ENCODE peak calls at places on chromosome 6, in nine cellular contexts. J, H, S, E, R, Z, O, T and P are unnamed samples.

GRCh38 chr6:20826378-20826777 is 292.1 kb downstream of the CDKAL1 start:
- DNase-seq in J (no peak), H (no peak), S (no peak), E (no peak), R (no peak), Z (no peak), O (peak), T (no peak), P (peak)

GRCh38 chr6:92329416-92329815 is 1089.9 kb downstream of the EPHA7 start:
- DNase-seq in J (no peak), H (no peak), S (no peak), E (no peak), R (no peak), Z (no peak), O (no peak), T (no peak), P (no peak)

GRCh38 chr6:43716099-43716498 is 28.5 kb upstream of the MRPS18A start:
- DNase-seq in J (peak), H (no peak), S (no peak), E (peak), R (no peak), Z (no peak), O (peak), T (no peak), P (peak)

GRCh38 chr6:11918021-11918738 is 93.9 kb upstream of the HIVEP1 start:
- DNase-seq in J (no peak), H (no peak), S (no peak), E (no peak), R (no peak), Z (no peak), O (peak), T (no peak), P (no peak)

GRCh38 chr6:46935687-46936086 is 13.9 kb upstream of the ADGRF5 start:
- DNase-seq in J (no peak), H (no peak), S (no peak), E (no peak), R (peak), Z (peak), O (no peak), T (no peak), P (no peak)

GRCh38 chr6:140609956-140610355 is 1235.5 kb upstream of the CITED2 start:
- DNase-seq in J (no peak), H (no peak), S (no peak), E (no peak), R (no peak), Z (no peak), O (no peak), T (no peak), P (no peak)

GRCh38 chr6:35417979-35418661 is 34.0 kb upstream of the FANCE start:
- DNase-seq in J (peak), H (no peak), S (no peak), E (peak), R (no peak), Z (no peak), O (no peak), T (no peak), P (no peak)

GRCh38 chr6:161073940-161074339 is 82.4 kb downstream of the MAP3K4 start:
- DNase-seq in J (no peak), H (no peak), S (no peak), E (no peak), R (no peak), Z (no peak), O (no peak), T (no peak), P (no peak)

GRCh38 chr6:76221525-76221924 is 149.1 kb upstream of the IMPG1 start:
- DNase-seq in J (no peak), H (no peak), S (no peak), E (no peak), R (no peak), Z (no peak), O (no peak), T (no peak), P (no peak)

GRCh38 chr6:14283600-14284235 is 166.1 kb downstream of the CD83 start:
- DNase-seq in J (no peak), H (no peak), S (no peak), E (no peak), R (no peak), Z (no peak), O (no peak), T (no peak), P (peak)

GRCh38 chr6:16168858-16169257 is 40.0 kb downstream of the MYLIP start:
- DNase-seq in J (no peak), H (no peak), S (no peak), E (peak), R (no peak), Z (no peak), O (peak), T (no peak), P (peak)